ENCODE peak calls at places on chromosome 4, in seven cellular contexts. Q is ascending aorta, P is OCI-LY7, I is WERI-Rb-1, F is ovary, D is body of pancreas, H is aorta. W is an unnamed sample.

GRCh38 chr4:139887378-139887801 is 221.8 kb downstream of the MGST2 start:
- DNase-seq in Q (no peak), D (no peak), H (no peak), F (no peak), P (no peak), I (no peak), W (no peak)

GRCh38 chr4:178037459-178038214 is 595.4 kb upstream of the AGA start:
- DNase-seq in I (no peak), Q (no peak), P (no peak), F (no peak), H (no peak), D (no peak), W (no peak)

GRCh38 chr4:107164962-107165361 is 128.8 kb upstream of the DKK2 start:
- DNase-seq in P (no peak), H (no peak), F (no peak), Q (no peak), I (no peak), D (no peak), W (no peak)

GRCh38 chr4:86319390-86319789 is 40.5 kb downstream of the MAPK10 start:
- DNase-seq in P (no peak), Q (no peak), F (no peak), D (no peak), I (no peak), H (no peak), W (no peak)

GRCh38 chr4:82618321-82618720 is 56.5 kb upstream of the TMEM150C start:
- DNase-seq in D (no peak), I (no peak), P (no peak), H (no peak), F (no peak), Q (no peak), W (no peak)

GRCh38 chr4:8297141-8297601 is 27.6 kb downstream of the HTRA3 start:
- DNase-seq in Q (peak; percentile 52), F (no peak), P (no peak), H (peak; percentile 23), I (no peak), D (peak; percentile 5), W (no peak)

GRCh38 chr4:181958435-181958834 is 284.8 kb upstream of the TENM3 start:
- DNase-seq in F (no peak), Q (no peak), D (no peak), I (no peak), H (no peak), P (no peak), W (no peak)

GRCh38 chr4:154073107-154073817 is 284.4 kb upstream of the SFRP2 start:
- DNase-seq in H (no peak), P (no peak), D (no peak), Q (no peak), I (no peak), F (no peak), W (no peak)

GRCh38 chr4:91961504-91961903 is 342.3 kb upstream of the GRID2 start:
- DNase-seq in F (no peak), D (no peak), Q (no peak), I (no peak), H (no peak), P (no peak), W (no peak)

GRCh38 chr4:7805533-7806079 is 134.1 kb downstream of the AFAP1 start:
- DNase-seq in F (no peak), H (peak; percentile 84), D (peak; percentile 90), I (no peak), P (no peak), Q (peak; percentile 92), W (peak; percentile 79)

GRCh38 chr4:26069218-26069617 is 155.2 kb downstream of the SMIM20 start:
- DNase-seq in P (peak; percentile 25), H (no peak), F (no peak), Q (peak; percentile 39), D (no peak), I (peak; percentile 18), W (no peak)

GRCh38 chr4:177450421-177451107 is 8.3 kb upstream of the AGA start:
- DNase-seq in I (no peak), Q (no peak), P (no peak), D (no peak), F (no peak), H (no peak), W (no peak)

GRCh38 chr4:61385302-61385701 is 185.2 kb downstream of the ADGRL3 start:
- DNase-seq in I (no peak), D (no peak), H (no peak), F (no peak), P (no peak), Q (no peak), W (no peak)

GRCh38 chr4:89039735-89040338 is 17.1 kb downstream of the FAM13A start:
- DNase-seq in I (no peak), P (no peak), F (no peak), Q (no peak), H (no peak), D (no peak), W (no peak)

GRCh38 chr4:55172694-55173287 is 47.4 kb upstream of the KDR start:
- DNase-seq in F (no peak), D (no peak), H (no peak), I (no peak), P (no peak), Q (no peak), W (no peak)

GRCh38 chr4:56049428-56050212 is 100.9 kb downstream of the CEP135 start:
- DNase-seq in D (no peak), H (peak; percentile 45), F (peak; percentile 15), Q (no peak), P (peak; percentile 75), I (peak; percentile 50), W (no peak)

GRCh38 chr4:136495076-136495475 is 1037.2 kb downstream of the PCDH18 start:
- DNase-seq in P (no peak), F (no peak), I (no peak), H (no peak), D (no peak), Q (no peak), W (no peak)

GRCh38 chr4:7808752-7809151 is 130.9 kb downstream of the AFAP1 start:
- DNase-seq in F (no peak), H (no peak), P (no peak), I (no peak), Q (no peak), D (no peak), W (peak; percentile 50)

GRCh38 chr4:169270810-169271691 is at the start of gene SH3RF1:
- DNase-seq in Q (peak; percentile 95), I (peak; percentile 91), F (peak; percentile 93), P (no peak), H (peak; percentile 92), D (peak; percentile 88), W (peak; percentile 87)

GRCh38 chr4:173076903-173077629 is 91.5 kb upstream of the GALNT7 start:
- DNase-seq in P (no peak), I (no peak), Q (no peak), F (no peak), D (no peak), H (no peak), W (no peak)

GRCh38 chr4:141391771-141392170 is 171.1 kb downstream of the ZNF330 start:
- DNase-seq in P (no peak), I (no peak), D (no peak), Q (no peak), H (no peak), F (no peak), W (no peak)

GRCh38 chr4:4456816-4457578 is 70.1 kb downstream of the NSG1 start:
- DNase-seq in Q (no peak), P (peak; percentile 20), D (no peak), F (no peak), H (no peak), I (no peak), W (no peak)

GRCh38 chr4:4455199-4455865 is 68.4 kb downstream of the NSG1 start:
- DNase-seq in I (no peak), P (peak; percentile 92), Q (no peak), F (no peak), D (no peak), H (no peak), W (no peak)

GRCh38 chr4:4457803-4458550 is 71.1 kb downstream of the NSG1 start:
- DNase-seq in Q (no peak), I (no peak), D (no peak), F (no peak), H (no peak), P (no peak), W (no peak)

GRCh38 chr4:4460759-4461158 is 73.9 kb downstream of the NSG1 start:
- DNase-seq in I (no peak), Q (no peak), F (no peak), D (no peak), H (no peak), P (no peak), W (no peak)

GRCh38 chr4:4456351-4456750 is 69.4 kb downstream of the NSG1 start:
- DNase-seq in P (no peak), I (no peak), H (no peak), F (no peak), D (no peak), Q (no peak), W (no peak)
- H3K36me3 ChIP-seq in P (peaks cover 67% of the 10 kb centered on the region), I (peaks cover 50% of the 10 kb centered on the region), H (peaks cover 11% of the 10 kb centered on the region), F (no peaks in the 10 kb centered on the region), D (peaks cover 4% of the 10 kb centered on the region), Q (peaks cover 65% of the 10 kb centered on the region), W (peaks cover 67% of the 10 kb centered on the region)

GRCh38 chr4:84683065-84683464 is 100.1 kb downstream of the CDS1 start:
- DNase-seq in Q (no peak), D (no peak), F (no peak), H (no peak), I (no peak), P (no peak), W (no peak)

GRCh38 chr4:84681488-84682274 is 98.8 kb downstream of the CDS1 start:
- DNase-seq in D (no peak), F (no peak), I (no peak), Q (no peak), H (no peak), P (no peak), W (no peak)

GRCh38 chr4:84683486-84683885 is 100.6 kb downstream of the CDS1 start:
- DNase-seq in Q (no peak), F (no peak), P (no peak), D (no peak), I (no peak), H (no peak), W (no peak)

GRCh38 chr4:84685105-84685504 is 102.2 kb downstream of the CDS1 start:
- DNase-seq in D (no peak), F (no peak), I (no peak), H (no peak), P (no peak), Q (no peak), W (no peak)

DNA sequence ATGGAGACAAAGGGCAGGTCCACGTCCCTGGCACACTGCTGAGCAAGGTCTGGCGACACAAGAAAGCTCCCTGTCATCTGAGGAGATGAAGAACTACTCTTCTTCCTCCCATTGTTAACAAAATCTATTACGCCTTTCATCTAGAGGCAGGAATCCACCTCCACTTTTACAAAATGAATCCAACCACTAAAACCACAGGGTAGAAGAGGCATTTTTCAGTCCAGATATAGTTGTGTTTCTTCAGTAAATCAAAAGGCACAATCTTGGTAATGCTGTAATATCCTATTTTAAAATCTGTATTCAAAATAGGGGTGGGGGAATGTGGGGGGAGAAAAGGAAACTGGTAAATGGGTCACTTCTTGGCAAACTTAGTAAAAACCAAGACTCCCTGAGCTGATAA is 101.4 kb downstream of the CDS1 start:
- DNase-seq in H (no peak), P (no peak), Q (no peak), I (no peak), F (no peak), D (no peak), W (no peak)
- H3K36me3 ChIP-seq in H (peaks cover 2% of the 10 kb centered on the region), P (no peaks in the 10 kb centered on the region), Q (peaks cover 42% of the 10 kb centered on the region), I (peaks cover 43% of the 10 kb centered on the region), F (no peaks in the 10 kb centered on the region), D (no peaks in the 10 kb centered on the region), W (peaks cover 57% of the 10 kb centered on the region)

GRCh38 chr4:3176625-3177229 is 72.2 kb upstream of the MSANTD1 start:
- DNase-seq in I (peak; percentile 74), P (no peak), D (peak; percentile 93), H (no peak), Q (no peak), F (no peak), W (no peak)
- H3K36me3 ChIP-seq in I (peaks cover 61% of the 10 kb centered on the region), P (peaks cover 87% of the 10 kb centered on the region), D (no peaks in the 10 kb centered on the region), H (peaks cover 13% of the 10 kb centered on the region), Q (peaks cover 65% of the 10 kb centered on the region), F (no peaks in the 10 kb centered on the region), W (peaks cover 40% of the 10 kb centered on the region)

GRCh38 chr4:872241-872981 is 46.5 kb upstream of the CPLX1 start:
- DNase-seq in I (no peak), P (no peak), F (no peak), Q (no peak), D (no peak), H (no peak), W (no peak)
- H3K36me3 ChIP-seq in I (peaks cover 58% of the 10 kb centered on the region), P (peaks cover 71% of the 10 kb centered on the region), F (no peaks in the 10 kb centered on the region), Q (peaks cover 70% of the 10 kb centered on the region), D (peaks cover 10% of the 10 kb centered on the region), H (no peaks in the 10 kb centered on the region), W (peaks cover 72% of the 10 kb centered on the region)

W was measured in right atrium auricular region.